ENCODE peak calls at places on chromosomes 6 and 20, in six cellular contexts. C is cardiac muscle cell, V is Karpas-422, W is mucosa of descending colon, L is hepatocyte, E is lower lobe of right lung. B is an unnamed sample. For H3K4me1, the result is how much of the 10 kb centered on the place peaks cover.

GRCh38 chr6:52517502-52518278 is 59.2 kb downstream of the TRAM2 start:
- DNase-seq in C (peak), V (no peak), W (peak), L (peak), E (no peak), B (peak)

GRCh38 chr6:2695464-2696095 is 55.1 kb downstream of the MYLK4 start:
- DNase-seq in C (peak), V (peak), W (no peak), L (peak), E (no peak), B (no peak)

GRCh38 chr6:30876039-30876730 is 8.1 kb upstream of the DDR1 start:
- DNase-seq in C (peak), V (no peak), W (no peak), L (peak), E (no peak), B (peak)

GRCh38 chr6:155033021-155033801 is 38.1 kb downstream of the TIAM2 start:
- DNase-seq in C (no peak), V (no peak), W (no peak), L (no peak), E (no peak), B (no peak)

GRCh38 chr6:33854572-33855030 is 50.8 kb upstream of the MLN start:
- DNase-seq in C (no peak), V (no peak), W (no peak), L (peak), E (no peak), B (no peak)

GRCh38 chr6:137722749-137723272 is 144.2 kb upstream of the TNFAIP3 start:
- DNase-seq in C (no peak), V (no peak), W (no peak), L (no peak), E (no peak), B (no peak)

GRCh38 chr6:151387581-151387980 is 3.8 kb downstream of the ZBTB2 start:
- DNase-seq in C (peak), V (peak), W (no peak), L (no peak), E (no peak), B (no peak)

GRCh38 chr6:17101422-17102257 is at the start of gene STMND1:
- DNase-seq in C (peak), V (no peak), W (peak), L (peak), E (peak), B (no peak)

GRCh38 chr20:62190639-62191411 is 8.0 kb downstream of the MTG2 start:
- DNase-seq in C (no peak), V (no peak), W (no peak), L (no peak), E (peak), B (no peak)

GRCh38 chr20:9035129-9035528 is 33.8 kb upstream of the PLCB4 start:
- DNase-seq in C (peak), V (no peak), W (no peak), L (peak), E (no peak), B (peak)

GRCh38 chr6:80605165-80605989 is 498.9 kb downstream of the BCKDHB start:
- DNase-seq in C (peak), V (peak), W (peak), L (peak), E (no peak), B (no peak)

GRCh38 chr6:108589244-108589730 is 28.6 kb downstream of the FOXO3 start:
- DNase-seq in C (peak), V (no peak), W (peak), L (peak), E (peak), B (peak)

GRCh38 chr20:11391591-11391990 is 526.1 kb upstream of the BTBD3 start:
- DNase-seq in C (no peak), V (no peak), W (no peak), L (no peak), E (no peak), B (no peak)

GRCh38 chr20:57708694-57709673 is 831 bp downstream of the PMEPA1 start:
- DNase-seq in C (peak), V (no peak), W (peak), L (peak), E (no peak), B (no peak)

GRCh38 chr20:46872315-46873211 is 22.1 kb upstream of the EYA2 start:
- DNase-seq in C (peak), V (no peak), W (no peak), L (no peak), E (no peak), B (no peak)

GRCh38 chr6:15623282-15624116 is 39.3 kb downstream of the DTNBP1 start:
- DNase-seq in C (peak), V (peak), W (no peak), L (peak), E (no peak), B (no peak)

GRCh38 chr6:137699036-137699683 is 167.9 kb upstream of the TNFAIP3 start:
- DNase-seq in C (no peak), V (no peak), W (no peak), L (no peak), E (no peak), B (no peak)

GRCh38 chr20:47964174-47964573 is 178.9 kb upstream of the SULF2 start:
- DNase-seq in C (no peak), V (no peak), W (no peak), L (no peak), E (no peak), B (no peak)

DNA sequence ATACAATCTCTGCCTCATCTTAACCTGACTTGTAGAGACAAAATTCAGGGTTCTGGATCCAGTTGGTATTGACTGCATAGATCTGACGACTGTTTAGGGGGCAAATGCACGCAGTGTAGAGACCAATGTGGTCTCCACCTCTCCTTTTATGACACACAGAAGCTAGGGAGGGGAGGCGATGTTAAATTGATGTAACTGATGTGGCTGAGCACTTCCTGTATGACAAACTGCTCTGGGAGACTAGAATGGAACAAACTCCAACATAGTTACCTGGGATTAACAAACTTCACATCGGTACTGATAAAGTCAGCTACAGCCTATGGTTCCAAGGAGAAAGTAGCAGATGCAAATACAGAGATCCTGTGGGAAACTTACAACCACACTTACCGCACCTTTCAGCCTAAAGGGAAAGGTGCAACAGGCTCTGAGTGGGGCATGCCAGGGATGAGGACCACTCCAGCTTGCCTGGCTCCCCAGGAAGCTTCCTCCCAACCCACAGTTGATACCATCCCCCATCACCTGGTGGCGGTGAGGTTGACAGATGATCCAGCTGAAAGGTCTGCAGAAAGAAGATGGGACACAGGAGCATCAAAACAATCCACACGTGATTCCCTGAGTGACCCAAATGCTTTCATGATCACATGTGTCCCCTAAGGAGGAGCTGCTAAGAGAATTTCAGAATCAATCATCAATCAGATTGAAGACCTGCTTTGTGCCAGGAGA is 60.6 kb upstream of the MRPS10 start:
- DNase-seq in C (no peak), V (no peak), W (no peak), L (no peak), E (no peak), B (no peak)
- H3K4me1 ChIP-seq in C (under half), V (under half), W (under half), L (half or more), E (half or more), B (under half)

GRCh38 chr20:5767493-5768098 is 17.4 kb downstream of the SHLD1 start:
- DNase-seq in C (no peak), V (no peak), W (no peak), L (no peak), E (no peak), B (no peak)
- H3K4me1 ChIP-seq in C (under half), V (under half), W (under half), L (under half), E (under half), B (under half)

GRCh38 chr6:41547799-41548097 is 1.6 kb downstream of the FOXP4 start:
- DNase-seq in C (no peak), V (no peak), W (no peak), L (peak), E (no peak), B (no peak)

GRCh38 chr6:41548098-41548840 is 2.1 kb downstream of the FOXP4 start:
- DNase-seq in C (no peak), V (no peak), W (no peak), L (peak), E (peak), B (no peak)

GRCh38 chr6:41548841-41549642 is 2.9 kb downstream of the FOXP4 start:
- DNase-seq in C (no peak), V (no peak), W (no peak), L (no peak), E (no peak), B (no peak)

GRCh38 chr6:41551086-41551702 is 5.0 kb downstream of the FOXP4 start:
- DNase-seq in C (no peak), V (no peak), W (no peak), L (no peak), E (no peak), B (no peak)

DNA sequence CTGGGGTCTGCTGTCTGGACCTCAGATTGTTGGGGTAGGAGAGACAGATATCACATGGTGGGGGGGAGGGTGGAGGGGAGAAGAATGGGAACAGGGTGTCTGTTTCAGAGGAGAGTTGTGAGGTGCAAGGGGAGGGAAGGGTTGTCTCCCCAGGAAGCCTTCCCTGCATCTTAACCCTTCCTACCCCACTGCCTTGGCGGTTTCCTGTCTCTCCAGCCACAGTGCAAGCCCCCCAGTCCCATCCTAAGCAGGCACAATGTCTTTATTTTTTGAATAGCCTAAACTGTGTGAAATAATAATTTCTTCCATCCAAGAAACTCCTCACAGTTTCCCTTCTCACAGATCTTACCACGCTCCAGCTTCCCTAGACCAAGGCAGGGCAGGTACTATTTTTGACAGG is 3.5 kb downstream of the FOXP4 start:
- DNase-seq in C (no peak), V (no peak), W (no peak), L (no peak), E (no peak), B (no peak)
- H3K4me1 ChIP-seq in C (under half), V (under half), W (under half), L (under half), E (under half), B (half or more)

GRCh38 chr6:43877021-43877420 is 107.0 kb downstream of the VEGFA start:
- DNase-seq in C (no peak), V (no peak), W (no peak), L (no peak), E (no peak), B (no peak)
- H3K4me1 ChIP-seq in C (under half), V (under half), W (under half), L (under half), E (under half), B (under half)

GRCh38 chr6:43773050-43773956 is 3.3 kb downstream of the VEGFA start:
- DNase-seq in C (peak), V (peak), W (peak), L (peak), E (peak), B (no peak)
- H3K4me1 ChIP-seq in C (under half), V (under half), W (under half), L (under half), E (half or more), B (under half)

GRCh38 chr6:114403858-114404257 is 61.0 kb upstream of the HS3ST5 start:
- DNase-seq in C (no peak), V (no peak), W (no peak), L (no peak), E (no peak), B (no peak)

GRCh38 chr6:114404339-114404955 is 61.6 kb upstream of the HS3ST5 start:
- DNase-seq in C (no peak), V (no peak), W (no peak), L (no peak), E (no peak), B (no peak)

DNA sequence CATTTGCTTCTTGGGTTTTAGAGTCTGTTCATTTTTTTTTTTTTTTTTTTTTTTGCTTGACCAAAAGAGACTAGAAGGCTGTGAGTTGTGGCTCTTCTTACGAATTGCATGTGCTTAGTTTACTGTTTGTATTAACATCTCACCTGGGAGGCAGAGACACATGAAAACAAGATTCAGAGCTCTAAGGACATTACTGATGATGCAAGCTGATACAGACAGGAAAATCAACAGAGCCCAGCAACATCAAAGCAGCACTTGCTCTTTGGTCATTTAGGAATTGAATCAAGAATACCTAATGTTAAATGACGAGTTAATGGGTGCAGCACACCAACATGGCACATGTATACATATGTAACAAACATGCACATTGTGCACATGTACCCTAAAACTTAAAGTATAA is 55.7 kb upstream of the HS3ST5 start:
- DNase-seq in C (no peak), V (no peak), W (no peak), L (no peak), E (no peak), B (no peak)
- H3K4me1 ChIP-seq in C (under half), V (under half), W (under half), L (under half), E (under half), B (under half)

GRCh38 chr6:54083301-54083700 is 27.9 kb upstream of the MLIP start:
- DNase-seq in C (no peak), V (no peak), W (no peak), L (no peak), E (no peak), B (no peak)

GRCh38 chr6:54085047-54085446 is 26.2 kb upstream of the MLIP start:
- DNase-seq in C (no peak), V (no peak), W (no peak), L (no peak), E (no peak), B (no peak)

GRCh38 chr6:54085526-54085925 is 25.7 kb upstream of the MLIP start:
- DNase-seq in C (no peak), V (no peak), W (no peak), L (no peak), E (no peak), B (no peak)

GRCh38 chr6:54086439-54086838 is 24.8 kb upstream of the MLIP start:
- DNase-seq in C (no peak), V (no peak), W (no peak), L (no peak), E (no peak), B (no peak)

GRCh38 chr6:54084234-54084633 is 27.0 kb upstream of the MLIP start:
- DNase-seq in C (no peak), V (no peak), W (peak), L (no peak), E (no peak), B (no peak)
- H3K4me1 ChIP-seq in C (under half), V (under half), W (under half), L (under half), E (under half), B (under half)

GRCh38 chr20:41049451-41049850 is 20.8 kb downstream of the TOP1 start:
- DNase-seq in C (no peak), V (no peak), W (no peak), L (no peak), E (no peak), B (no peak)

GRCh38 chr20:41047279-41047974 is 18.8 kb downstream of the TOP1 start:
- DNase-seq in C (no peak), V (peak), W (no peak), L (no peak), E (no peak), B (no peak)

GRCh38 chr20:41047975-41048305 is 19.3 kb downstream of the TOP1 start:
- DNase-seq in C (peak), V (peak), W (no peak), L (no peak), E (no peak), B (no peak)

GRCh38 chr20:41050361-41051019 is 21.9 kb downstream of the TOP1 start:
- DNase-seq in C (peak), V (no peak), W (no peak), L (no peak), E (no peak), B (no peak)

DNA sequence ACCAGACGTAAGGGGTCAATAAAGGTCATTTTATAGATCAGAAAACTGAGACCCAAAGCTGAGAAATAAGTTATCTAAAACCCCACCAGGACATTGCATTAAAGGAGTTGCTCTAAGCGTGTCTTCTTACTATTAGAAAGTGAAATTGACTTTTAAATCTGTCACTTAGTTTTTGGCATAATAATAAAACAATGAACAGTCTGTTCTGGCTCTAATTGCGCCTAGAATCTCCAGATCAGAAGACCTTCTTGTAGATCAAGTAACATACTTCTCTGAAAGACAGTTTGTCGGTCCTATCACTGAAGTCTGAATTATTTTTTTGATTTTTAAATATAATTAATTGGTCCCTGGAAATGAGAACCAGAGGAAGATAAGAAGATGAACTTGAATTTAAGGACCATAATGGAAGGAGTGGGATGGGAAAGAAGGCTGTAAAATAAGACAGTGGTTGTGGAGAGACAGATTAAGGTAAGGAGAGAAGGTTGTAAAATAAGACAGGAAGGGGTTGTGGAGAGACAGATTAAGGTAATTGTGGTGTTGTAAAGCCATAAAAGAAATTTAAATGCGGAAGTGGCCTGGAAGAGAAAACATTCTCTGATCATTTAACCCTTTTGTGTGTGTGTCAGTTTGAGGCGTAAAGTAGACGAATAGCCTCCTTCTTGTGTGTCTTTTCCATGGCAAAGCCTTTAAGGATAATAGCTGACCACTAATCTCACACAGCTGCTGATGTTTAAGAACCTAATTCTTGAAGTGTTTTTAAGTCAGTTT is 20.0 kb downstream of the TOP1 start:
- DNase-seq in C (no peak), V (peak), W (no peak), L (no peak), E (no peak), B (no peak)
- H3K4me1 ChIP-seq in C (half or more), V (half or more), W (half or more), L (half or more), E (half or more), B (under half)